ENCODE peak calls at places on chromosome 1, in six cellular contexts. W is IMR-90, Y is A549, F is AG09309, C is testis, V is heart left ventricle. R is an unnamed sample.

GRCh38 chr1:232123775-232124659 is 497.4 kb downstream of the DISC1 start:
- DNase-seq in W (no peak), Y (no peak), F (no peak), C (no peak), V (no peak), R (no peak)

GRCh38 chr1:25562101-25562927 is 18.9 kb downstream of the LDLRAP1 start:
- DNase-seq in W (no peak), Y (no peak), F (no peak), C (no peak), V (no peak), R (no peak)

GRCh38 chr1:72431810-72432209 is 149.5 kb upstream of the NEGR1 start:
- DNase-seq in W (peak; percentile 18), Y (no peak), F (no peak), C (no peak), V (no peak), R (no peak)

GRCh38 chr1:160781129-160781808 is 14.7 kb upstream of the LY9 start:
- DNase-seq in W (no peak), Y (no peak), F (no peak), C (no peak), V (no peak), R (no peak)

GRCh38 chr1:99469641-99470040 is 176.3 kb upstream of the PALMD start:
- DNase-seq in W (peak; percentile 15), Y (no peak), F (no peak), C (no peak), V (no peak), R (no peak)

GRCh38 chr1:29649375-29650040 is 413.2 kb downstream of the PTPRU start:
- DNase-seq in W (no peak), Y (peak; percentile 22), F (no peak), C (peak; percentile 58), V (no peak), R (no peak)

GRCh38 chr1:41313661-41314131 is 47.5 kb upstream of the FOXO6 start:
- DNase-seq in W (no peak), Y (peak; percentile 20), F (no peak), C (peak; percentile 46), V (no peak), R (peak; percentile 31)

GRCh38 chr1:25501235-25502058 is 42.0 kb upstream of the LDLRAP1 start:
- DNase-seq in W (peak; percentile 89), Y (peak; percentile 41), F (peak; percentile 57), C (no peak), V (no peak), R (no peak)

GRCh38 chr1:94257451-94257850 is 20.1 kb upstream of the ARHGAP29 start:
- DNase-seq in W (no peak), Y (no peak), F (no peak), C (no peak), V (no peak), R (no peak)

GRCh38 chr1:229248821-229249817 is 21.8 kb upstream of the RAB4A start:
- DNase-seq in W (no peak), Y (no peak), F (no peak), C (no peak), V (no peak), R (no peak)

GRCh38 chr1:40795811-40796586 is 12.4 kb downstream of the KCNQ4 start:
- DNase-seq in W (no peak), Y (no peak), F (no peak), C (no peak), V (no peak), R (no peak)

DNA sequence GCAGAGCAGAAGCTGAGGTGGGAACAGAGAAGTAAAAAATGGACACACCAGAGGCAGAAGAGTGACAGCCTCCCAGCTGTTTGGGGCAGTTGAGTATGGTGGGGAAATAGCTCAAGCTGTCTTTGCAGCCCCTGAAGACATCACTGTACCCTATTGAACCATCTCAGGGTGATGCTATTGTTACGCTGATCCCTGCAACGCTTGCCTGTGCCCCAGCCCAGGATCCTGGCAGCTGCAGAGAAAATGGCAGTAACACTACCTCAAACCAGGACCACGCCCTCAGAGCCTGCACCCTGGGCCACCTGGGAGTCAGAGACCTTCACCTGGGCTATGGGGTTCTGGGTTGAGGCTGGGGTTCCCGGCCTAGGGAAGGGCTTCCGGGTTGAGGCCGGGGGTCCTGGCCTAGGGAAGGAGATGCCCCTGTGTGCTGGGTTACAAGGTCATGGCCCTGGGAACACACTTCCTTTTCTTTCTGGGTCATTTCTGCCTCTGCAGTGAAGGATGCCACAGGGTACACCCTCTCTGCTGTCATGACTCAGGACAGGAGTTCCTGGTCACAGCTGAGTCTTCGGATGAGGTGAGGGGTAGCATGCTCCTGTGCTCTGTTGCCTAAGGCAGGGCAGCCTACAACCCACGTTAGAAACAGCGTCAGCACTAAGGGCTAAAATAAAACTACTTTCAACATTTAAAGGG is 11.6 kb downstream of the BSND start:
- DNase-seq in W (no peak), Y (no peak), F (no peak), C (no peak), V (no peak), R (no peak)
- TF ChIP-seq CTCF in W (no peak), Y (no peak), F (no peak), C (no peak), V (no peak), R (no peak)

GRCh38 chr1:178238722-178239510 is 145.0 kb downstream of the RASAL2 start:
- DNase-seq in W (peak; percentile 98), Y (peak; percentile 97), F (peak; percentile 99), C (no peak), V (no peak), R (no peak)

GRCh38 chr1:178243890-178244289 is 150.0 kb downstream of the RASAL2 start:
- DNase-seq in W (no peak), Y (no peak), F (no peak), C (no peak), V (no peak), R (no peak)

GRCh38 chr1:178241057-178241456 is 147.2 kb downstream of the RASAL2 start:
- DNase-seq in W (peak; percentile 77), Y (no peak), F (no peak), C (no peak), V (no peak), R (no peak)

GRCh38 chr1:178243119-178243518 is 149.2 kb downstream of the RASAL2 start:
- DNase-seq in W (no peak), Y (no peak), F (no peak), C (no peak), V (no peak), R (no peak)

DNA sequence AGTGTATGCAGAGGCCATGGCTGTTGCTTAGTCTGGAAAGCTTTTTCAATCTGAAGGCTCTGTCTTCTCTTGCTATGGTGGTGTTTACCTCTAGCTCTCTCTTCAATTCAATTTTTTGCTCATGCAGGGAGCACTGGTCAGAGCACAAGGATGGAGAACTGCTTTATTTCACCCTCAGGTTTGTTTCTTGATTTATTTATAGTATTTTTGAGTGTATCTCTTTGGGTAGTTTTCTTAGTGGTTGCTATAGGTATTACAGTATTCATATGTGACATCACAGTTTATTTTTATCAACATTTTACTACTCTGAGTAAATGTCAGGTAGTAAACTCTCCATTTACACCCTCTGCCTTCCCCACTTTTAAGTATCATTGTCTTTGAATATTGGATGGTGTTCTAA is 147.9 kb downstream of the RASAL2 start:
- DNase-seq in W (no peak), Y (no peak), F (no peak), C (no peak), V (no peak), R (no peak)
- TF ChIP-seq CTCF in W (peak; percentile 20), Y (no peak), F (no peak), C (peak; percentile 40), V (no peak), R (peak; percentile 9)

GRCh38 chr1:95286479-95286878 is 52.5 kb downstream of the RWDD3 start:
- DNase-seq in W (no peak), Y (no peak), F (no peak), C (no peak), V (no peak), R (no peak)

GRCh38 chr1:95284420-95284819 is 50.4 kb downstream of the RWDD3 start:
- DNase-seq in W (no peak), Y (no peak), F (no peak), C (no peak), V (no peak), R (no peak)

GRCh38 chr1:95281781-95282495 is 47.9 kb downstream of the RWDD3 start:
- DNase-seq in W (no peak), Y (no peak), F (no peak), C (no peak), V (no peak), R (no peak)

GRCh38 chr1:95278173-95278988 is 44.4 kb downstream of the RWDD3 start:
- DNase-seq in W (no peak), Y (no peak), F (no peak), C (no peak), V (no peak), R (no peak)

GRCh38 chr1:95282496-95282850 is 48.5 kb downstream of the RWDD3 start:
- DNase-seq in W (no peak), Y (no peak), F (no peak), C (no peak), V (no peak), R (no peak)
- TF ChIP-seq CTCF in W (no peak), Y (no peak), F (no peak), C (no peak), V (no peak), R (no peak)

GRCh38 chr1:4513326-4514114 is 140.9 kb upstream of the AJAP1 start:
- DNase-seq in W (no peak), Y (no peak), F (no peak), C (no peak), V (no peak), R (no peak)
- TF ChIP-seq CTCF in W (no peak), Y (no peak), F (no peak), C (no peak), V (no peak), R (no peak)

GRCh38 chr1:43305461-43305860 is 4.7 kb downstream of the TIE1 start:
- DNase-seq in W (no peak), Y (no peak), F (no peak), C (no peak), V (no peak), R (no peak)
- TF ChIP-seq CTCF in W (no peak), Y (no peak), F (no peak), C (no peak), V (no peak), R (no peak)

DNA sequence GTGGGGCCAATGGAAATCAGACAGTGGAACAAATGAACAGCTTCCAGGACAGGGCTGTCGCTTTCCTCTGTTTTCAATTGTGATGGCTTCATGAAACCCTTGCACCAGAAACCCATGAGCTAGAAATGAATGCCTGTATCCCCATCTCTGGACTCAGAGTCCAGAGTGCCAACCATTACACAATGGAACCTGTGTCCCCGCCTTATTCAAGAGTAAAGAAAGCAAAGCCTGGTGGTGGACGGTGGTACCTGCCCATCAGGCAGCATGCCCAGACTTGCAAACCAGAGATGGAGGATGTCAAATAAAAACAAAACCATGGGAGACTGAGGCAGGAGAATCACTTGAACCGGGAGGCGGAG is 4.4 kb upstream of the CAPN2 start:
- DNase-seq in W (no peak), Y (peak; percentile 87), F (no peak), C (no peak), V (no peak), R (no peak)
- TF ChIP-seq CTCF in W (no peak), Y (no peak), F (peak; percentile 17), C (no peak), V (no peak), R (no peak)

GRCh38 chr1:109617291-109617801 is 2.1 kb downstream of the GNAT2 start:
- DNase-seq in W (peak; percentile 97), Y (peak; percentile 22), F (peak; percentile 78), C (no peak), V (no peak), R (no peak)
- TF ChIP-seq CTCF in W (no peak), Y (no peak), F (no peak), C (no peak), V (no peak), R (no peak)

R was measured in nephron progenitor cell.